ENCODE peak calls at places on chromosomes 3 and 15, in five cellular contexts. S, C, T, O and Y are unnamed samples.

GRCh38 chr3:21894459-21895083 is 143.6 kb upstream of the ZNF385D start:
- DNase-seq in T (no peak), C (peak), S (no peak), O (peak), Y (peak)

GRCh38 chr15:73321496-73322344 is 47.0 kb downstream of the HCN4 start:
- DNase-seq in S (no peak), C (no peak), T (no peak), O (no peak), Y (no peak)

GRCh38 chr3:45816544-45816943 is 20.2 kb upstream of the SLC6A20 start:
- DNase-seq in T (no peak), C (no peak), S (no peak), O (peak), Y (peak)

GRCh38 chr3:64832098-64832497 is 144.3 kb upstream of the ADAMTS9 start:
- DNase-seq in S (no peak), C (no peak), T (no peak), O (no peak), Y (no peak)

GRCh38 chr3:110314512-110315114 is 757.0 kb upstream of the NECTIN3 start:
- DNase-seq in O (peak), S (peak), C (peak), T (peak), Y (peak)

GRCh38 chr15:70152070-70152480 is 54.4 kb upstream of the TLE3 start:
- DNase-seq in C (peak), O (no peak), T (no peak), S (peak), Y (peak)

GRCh38 chr15:32919749-32920414 is 202.1 kb downstream of the GREM1 start:
- DNase-seq in T (no peak), O (peak), C (peak), S (no peak), Y (peak)

GRCh38 chr3:47086071-47086470 is 77.8 kb downstream of the SETD2 start:
- DNase-seq in O (no peak), C (no peak), T (no peak), S (no peak), Y (no peak)

GRCh38 chr3:35659808-35660207 is 20.5 kb downstream of the ARPP21 start:
- DNase-seq in C (peak), O (no peak), T (peak), S (peak), Y (no peak)

GRCh38 chr3:41330465-41330864 is 131.2 kb downstream of the CTNNB1 start:
- DNase-seq in T (no peak), C (no peak), O (peak), S (no peak), Y (peak)

GRCh38 chr15:98347001-98347400 is 301.3 kb upstream of the IGF1R start:
- DNase-seq in T (no peak), O (no peak), S (no peak), C (no peak), Y (no peak)

GRCh38 chr3:41053220-41053619 is 146.1 kb upstream of the CTNNB1 start:
- DNase-seq in O (no peak), C (no peak), T (no peak), S (no peak), Y (no peak)

GRCh38 chr3:89314454-89314853 is 207.0 kb downstream of the EPHA3 start:
- DNase-seq in S (peak), C (peak), T (peak), O (peak), Y (peak)

GRCh38 chr15:37823601-37824275 is 110.7 kb upstream of the TMCO5A start:
- DNase-seq in T (peak), O (no peak), C (no peak), S (no peak), Y (no peak)

GRCh38 chr3:107431048-107431297 is 53.7 kb downstream of the CCDC54 start:
- DNase-seq in O (peak), T (no peak), S (peak), C (peak), Y (no peak)

GRCh38 chr3:59065240-59065639 is 15.4 kb upstream of the CFAP20DC start:
- DNase-seq in T (no peak), S (peak), C (no peak), O (peak), Y (peak)

GRCh38 chr15:69602921-69603320 is 150.3 kb downstream of the RPLP1 start:
- DNase-seq in S (no peak), O (no peak), C (no peak), T (no peak), Y (no peak)

GRCh38 chr3:136617123-136617700 is 135.0 kb downstream of the STAG1 start:
- DNase-seq in O (no peak), C (peak), T (no peak), S (no peak), Y (no peak)

GRCh38 chr3:129231331-129232119 is 17.9 kb upstream of the COPG1 start:
- DNase-seq in C (no peak), S (no peak), T (no peak), O (peak), Y (peak)

GRCh38 chr3:133426721-133427120 is 26.9 kb downstream of the BFSP2 start:
- DNase-seq in C (peak), S (no peak), O (peak), T (no peak), Y (peak)

GRCh38 chr3:58173670-58174472 is 36.9 kb downstream of the DNASE1L3 start:
- DNase-seq in T (peak), O (peak), C (peak), S (peak), Y (peak)

GRCh38 chr3:10437272-10437994 is 68.0 kb downstream of the ATP2B2 start:
- DNase-seq in S (peak), C (peak), O (peak), T (no peak), Y (peak)

GRCh38 chr3:96877510-96877909 is 63.1 kb downstream of the EPHA6 start:
- DNase-seq in S (no peak), C (no peak), O (no peak), T (no peak), Y (no peak)

GRCh38 chr3:171801738-171802600 is 8.3 kb downstream of the PLD1 start:
- DNase-seq in S (peak), T (no peak), C (no peak), O (peak), Y (peak)

GRCh38 chr15:95323798-95324197 is 1006.7 kb upstream of the NR2F2 start:
- DNase-seq in O (no peak), T (no peak), C (no peak), S (no peak), Y (no peak)

GRCh38 chr15:98754283-98755022 is 106.1 kb downstream of the IGF1R start:
- DNase-seq in C (no peak), T (no peak), S (no peak), O (peak), Y (peak)

GRCh38 chr3:14482271-14482721 is 57.8 kb downstream of the GRIP2 start:
- DNase-seq in T (no peak), S (no peak), O (no peak), C (no peak), Y (no peak)

DNA sequence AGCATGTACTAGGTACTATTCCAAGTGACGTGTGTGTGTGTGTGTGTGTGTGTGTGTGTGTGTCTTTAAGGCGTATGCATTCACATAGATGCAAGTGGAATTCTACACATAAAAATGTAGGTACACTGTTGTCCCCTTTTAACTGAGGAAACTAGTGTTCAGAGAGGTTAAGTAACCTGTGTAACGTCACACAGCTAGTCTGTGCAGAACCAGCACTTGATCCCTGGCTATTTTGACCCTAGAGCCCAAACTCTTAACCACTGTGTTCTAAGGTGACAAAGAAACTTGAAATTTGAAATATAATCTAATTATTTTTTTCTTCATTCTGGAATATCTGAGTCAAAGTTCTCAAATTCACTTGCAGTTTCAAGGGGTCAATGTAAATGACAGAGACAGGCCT is 73.8 kb downstream of the TAFA4 start:
- DNase-seq in C (no peak), T (no peak), O (no peak), S (no peak), Y (no peak)
- H3K4me3 ChIP-seq in C (no peak), T (no peak), O (no peak), S (no peak), Y (no peak)

DNA sequence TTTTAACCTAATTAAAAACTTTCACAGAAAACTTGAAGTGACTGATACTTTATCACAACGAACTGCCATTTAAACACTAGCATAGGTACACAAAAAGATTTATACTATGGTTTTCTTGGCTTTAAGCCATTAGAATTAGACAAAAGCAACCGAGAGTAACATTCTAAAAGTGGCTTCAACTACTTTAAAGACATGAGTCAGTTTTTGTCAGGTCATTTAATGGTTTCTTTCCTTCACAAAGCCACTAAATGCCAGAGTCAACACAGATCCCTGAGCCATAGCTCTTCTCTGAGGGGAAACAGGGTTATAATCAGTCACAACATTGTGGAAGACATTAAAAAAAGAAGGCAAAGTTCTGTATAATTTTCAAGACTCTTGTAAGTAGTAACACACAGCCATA is 54.6 kb downstream of the CAPN3 start:
- DNase-seq in T (no peak), C (no peak), S (no peak), O (no peak), Y (no peak)
- TF ChIP-seq CTCF in T (no peak), C (no peak), S (no peak), O (no peak), Y (no peak)

GRCh38 chr3:157279237-157279636 is 119.3 kb upstream of the CCNL1 start:
- DNase-seq in O (no peak), T (no peak), S (no peak), C (peak), Y (no peak)

GRCh38 chr3:157285966-157286365 is 126.0 kb upstream of the CCNL1 start:
- DNase-seq in O (peak), S (no peak), T (no peak), C (no peak), Y (no peak)

GRCh38 chr3:157276801-157277200 is 116.9 kb upstream of the CCNL1 start:
- DNase-seq in C (no peak), S (no peak), O (no peak), T (no peak), Y (no peak)

GRCh38 chr3:157280786-157281185 is 120.8 kb upstream of the CCNL1 start:
- DNase-seq in S (no peak), C (no peak), T (no peak), O (peak), Y (peak)

GRCh38 chr3:157282261-157283191 is 122.6 kb upstream of the CCNL1 start:
- DNase-seq in S (no peak), T (no peak), O (peak), C (no peak), Y (peak)
- H3K4me3 ChIP-seq in S (no peak), T (no peak), O (no peak), C (no peak), Y (no peak)

GRCh38 chr15:64530472-64530871 is 70.1 kb downstream of the ZNF609 start:
- DNase-seq in O (no peak), C (no peak), S (no peak), T (no peak), Y (no peak)

GRCh38 chr15:64528871-64529270 is 68.5 kb downstream of the ZNF609 start:
- DNase-seq in S (no peak), C (no peak), O (no peak), T (no peak), Y (no peak)

GRCh38 chr15:64524778-64525177 is 64.4 kb downstream of the ZNF609 start:
- DNase-seq in S (no peak), C (no peak), O (no peak), T (no peak), Y (no peak)

GRCh38 chr15:64525828-64526530 is 65.6 kb downstream of the ZNF609 start:
- DNase-seq in C (no peak), S (no peak), T (no peak), O (peak), Y (peak)

DNA sequence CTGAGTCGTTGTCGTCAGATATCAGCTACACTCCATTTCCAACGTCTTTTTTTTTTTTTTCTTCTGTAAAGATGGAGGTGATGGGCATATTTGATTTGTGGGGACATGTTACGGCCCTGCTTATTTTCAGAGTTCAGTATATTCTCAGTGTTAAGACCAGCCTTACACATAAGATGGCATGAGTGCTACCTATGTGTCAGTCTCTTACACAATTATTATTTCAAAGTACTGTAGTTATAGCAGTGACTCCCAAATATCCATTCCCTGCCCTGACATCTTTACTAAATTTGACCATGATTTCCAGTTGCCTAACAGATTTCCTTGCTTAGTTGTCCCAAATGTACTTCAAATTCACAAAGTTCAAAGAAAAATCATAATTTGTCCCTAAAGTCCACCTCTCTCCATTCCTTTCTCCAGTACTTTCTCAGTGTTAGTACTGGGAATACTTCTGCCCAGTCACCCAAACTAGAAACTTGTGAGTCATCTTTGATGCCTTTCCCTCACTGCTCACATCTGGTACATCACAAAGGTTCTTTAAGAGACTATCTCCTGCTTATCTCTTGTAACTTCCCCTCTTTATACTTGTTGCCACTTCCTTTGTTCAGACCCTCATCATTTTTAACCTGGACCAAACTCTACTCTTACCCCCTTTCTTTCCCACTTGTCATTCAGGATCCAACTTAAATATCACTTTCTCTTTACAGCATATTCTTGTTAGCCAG is 67.0 kb downstream of the ZNF609 start:
- DNase-seq in S (no peak), T (no peak), C (peak), O (peak), Y (peak)
- TF ChIP-seq CTCF in S (no peak), T (no peak), C (no peak), O (no peak), Y (no peak)

GRCh38 chr3:55639143-55639542 is 152.0 kb upstream of the WNT5A start:
- DNase-seq in S (no peak), T (no peak), O (no peak), C (no peak), Y (no peak)
- H3K4me3 ChIP-seq in S (no peak), T (no peak), O (no peak), C (no peak), Y (no peak)

DNA sequence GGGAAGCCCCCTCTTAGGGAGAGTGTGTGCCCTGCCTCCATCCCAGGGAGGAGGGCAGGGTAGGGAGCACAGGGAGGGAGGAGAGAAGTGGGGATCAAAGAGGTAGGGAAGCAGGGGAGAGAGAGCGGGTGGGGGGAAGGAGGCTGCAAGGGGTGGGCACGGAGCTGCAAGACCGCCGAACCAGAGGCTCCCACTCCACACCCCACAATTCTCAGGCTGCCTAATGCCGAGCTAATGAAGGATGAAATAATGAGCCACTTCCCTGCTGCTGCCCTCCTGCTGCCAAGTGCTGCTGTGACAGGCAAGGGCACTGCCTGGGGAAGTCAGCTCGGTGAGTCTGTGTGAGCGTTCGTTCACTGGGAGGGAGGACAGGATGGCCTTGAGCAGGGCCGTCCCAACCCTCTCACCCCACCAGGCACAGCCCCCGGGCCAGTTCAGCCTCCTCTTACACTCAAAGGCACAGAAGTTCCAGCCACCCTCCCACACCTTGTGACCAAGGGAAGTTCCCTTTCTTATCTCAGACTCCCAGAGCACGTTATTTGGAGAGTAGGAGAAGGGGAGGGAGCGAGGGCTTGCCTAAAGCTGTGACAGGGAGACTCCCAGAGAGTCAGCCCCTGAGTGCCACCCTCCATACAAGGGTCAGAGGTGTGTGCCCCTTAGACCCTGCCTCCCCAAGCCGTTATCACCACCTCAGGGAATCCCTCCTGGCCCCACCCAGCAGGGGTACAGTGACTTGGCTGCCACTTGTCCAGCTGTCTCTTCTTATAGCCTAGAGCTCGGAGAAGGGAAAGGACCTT is 12.4 kb downstream of the GLYCTK start:
- DNase-seq in S (no peak), O (peak), T (no peak), C (peak), Y (peak)
- TF ChIP-seq CTCF in S (no peak), O (peak), T (peak), C (no peak), Y (peak)

GRCh38 chr3:169969696-169970095 is 3.1 kb downstream of the SEC62 start:
- DNase-seq in O (no peak), C (no peak), S (no peak), T (no peak), Y (no peak)
- H3K4me3 ChIP-seq in O (no peak), C (peak), S (no peak), T (no peak), Y (no peak)

DNA sequence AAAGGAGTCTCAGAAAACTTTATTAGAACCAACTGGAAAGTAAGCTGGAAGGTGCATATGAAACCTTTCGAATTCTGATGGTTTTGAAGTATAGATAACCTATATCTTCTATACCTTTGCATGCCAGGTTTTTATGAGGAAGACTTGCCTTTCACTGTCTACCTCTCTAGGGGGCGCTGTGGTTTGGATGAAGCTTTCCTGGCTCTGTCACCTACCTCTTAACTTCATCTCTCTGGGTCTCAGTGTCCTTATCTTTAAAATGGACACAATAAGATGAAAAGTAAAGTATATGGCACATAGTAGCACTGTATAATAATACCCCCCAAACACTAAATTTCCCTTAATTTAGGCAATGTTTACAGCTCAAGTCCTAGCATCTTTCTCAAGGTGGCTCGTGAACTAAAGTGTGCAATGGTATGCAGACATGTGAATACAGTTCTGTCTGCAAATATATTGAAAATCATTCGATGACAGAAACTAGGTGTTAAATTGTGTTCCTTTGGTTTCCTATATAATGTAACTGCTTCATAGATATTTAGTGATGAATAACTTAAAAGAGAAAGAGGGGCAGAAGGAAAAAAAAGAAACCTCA is 314.3 kb downstream of the CHST2 start:
- DNase-seq in S (peak), O (peak), C (peak), T (peak), Y (peak)
- TF ChIP-seq CTCF in S (peak), O (peak), C (peak), T (peak), Y (peak)

GRCh38 chr15:39118510-39118909 is 462.4 kb upstream of the THBS1 start:
- DNase-seq in S (no peak), O (peak), T (no peak), C (no peak), Y (peak)
- H3K4me3 ChIP-seq in S (no peak), O (no peak), T (no peak), C (no peak), Y (no peak)